ENCODE peak calls at places on chromosomes 16 and 17, in nine cellular contexts. T is prostate gland, K is stomach, N is vagina, P is transverse colon, D is sigmoid colon, I is HCT116, V is K562, X is spleen. F is an unnamed sample.

GRCh38 chr17:12789075-12789975 is at the start of gene ARHGAP44:
- DNase-seq in T (peak; percentile 58), K (peak; percentile 73), N (no peak), P (peak; percentile 73), D (peak; percentile 77), I (peak; percentile 46), V (peak; percentile 38), X (peak; percentile 84), F (peak; percentile 59)

GRCh38 chr17:78159575-78160158 is 8.7 kb upstream of the SYNGR2 start:
- DNase-seq in T (peak; percentile 68), K (no peak), N (no peak), P (no peak), D (no peak), I (no peak), V (no peak), X (no peak), F (no peak)

GRCh38 chr17:14050616-14051015 is 18.7 kb upstream of the COX10 start:
- DNase-seq in T (no peak), K (no peak), N (no peak), P (no peak), D (no peak), I (no peak), V (no peak), X (no peak), F (no peak)

GRCh38 chr17:17072546-17072945 is 30.3 kb downstream of the MPRIP start:
- DNase-seq in T (no peak), K (no peak), N (no peak), P (no peak), D (peak; percentile 30), I (no peak), V (no peak), X (peak; percentile 36), F (no peak)

GRCh38 chr17:81923302-81924260 is 4.0 kb downstream of the MAFG start:
- DNase-seq in T (no peak), K (peak; percentile 85), N (no peak), P (peak; percentile 86), D (peak; percentile 86), I (peak; percentile 21), V (peak; percentile 65), X (peak; percentile 92), F (no peak)

GRCh38 chr17:37148171-37148570 is 199.4 kb downstream of the AATF start:
- DNase-seq in T (peak; percentile 36), K (no peak), N (no peak), P (no peak), D (no peak), I (no peak), V (no peak), X (no peak), F (no peak)

GRCh38 chr16:66516172-66516807 is 33.6 kb downstream of the TK2 start:
- DNase-seq in T (no peak), K (no peak), N (no peak), P (no peak), D (no peak), I (no peak), V (no peak), X (no peak), F (no peak)

GRCh38 chr17:45317113-45317820 is 447 bp upstream of the MAP3K14 start:
- DNase-seq in T (peak; percentile 100), K (peak; percentile 100), N (peak; percentile 100), P (peak; percentile 100), D (peak; percentile 100), I (peak; percentile 100), V (peak; percentile 98), X (peak; percentile 100), F (peak; percentile 100)

GRCh38 chr16:3780570-3780969 is 63.2 kb upstream of the TRAP1 start:
- DNase-seq in T (no peak), K (no peak), N (no peak), P (no peak), D (no peak), I (no peak), V (no peak), X (no peak), F (no peak)

GRCh38 chr16:66364117-66364958 is 2.2 kb upstream of the CDH5 start:
- DNase-seq in T (peak; percentile 25), K (no peak), N (no peak), P (peak; percentile 38), D (peak; percentile 83), I (no peak), V (no peak), X (no peak), F (peak; percentile 84)

GRCh38 chr16:68993885-68994284 is 111.6 kb upstream of the HAS3 start:
- DNase-seq in T (no peak), K (no peak), N (no peak), P (no peak), D (no peak), I (no peak), V (no peak), X (no peak), F (no peak)

DNA sequence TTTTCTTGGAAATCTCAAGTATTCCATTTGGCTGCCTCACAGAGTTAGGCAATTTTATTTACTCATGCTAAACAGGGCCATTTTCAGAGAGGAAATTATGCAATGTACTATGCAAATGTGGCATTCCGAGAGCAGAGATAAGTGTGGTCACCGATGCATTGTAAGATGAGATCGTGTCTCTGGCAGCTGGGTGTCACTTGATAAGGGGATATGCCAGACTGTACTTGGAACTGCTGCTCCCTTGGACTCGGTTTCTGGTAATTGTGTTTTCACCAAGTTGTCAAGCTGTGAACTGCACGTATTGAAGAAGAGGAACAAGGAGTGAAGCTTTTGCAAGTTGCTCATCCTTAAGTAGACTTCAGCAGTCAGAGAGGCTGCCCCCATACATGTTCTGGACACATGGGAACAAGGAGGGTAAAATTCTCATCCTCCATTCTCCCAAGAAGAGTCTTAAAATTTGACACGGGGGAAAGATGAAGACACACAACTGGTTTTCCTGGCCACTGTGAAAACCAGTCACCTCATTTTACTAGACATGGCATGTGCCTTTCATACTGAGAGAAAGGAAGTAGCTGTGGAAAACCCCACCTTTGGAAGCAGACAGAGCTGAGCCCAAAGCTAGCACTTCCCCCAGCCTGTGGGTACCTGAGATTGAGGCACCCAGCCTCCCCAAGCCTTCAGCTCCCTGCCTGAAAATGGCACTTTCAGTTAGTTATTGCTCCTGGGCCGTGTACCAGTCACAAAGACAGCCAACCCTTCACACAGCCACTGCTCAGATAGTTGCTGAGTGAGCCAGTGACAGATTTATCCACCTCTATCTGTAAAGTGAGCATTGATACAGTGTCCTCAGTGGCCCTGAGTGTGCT is 150.7 kb downstream of the SOCS1 start:
- DNase-seq in T (peak; percentile 9), K (no peak), N (no peak), P (peak; percentile 41), D (peak; percentile 79), I (no peak), V (peak; percentile 81), X (no peak), F (no peak)
- TF ChIP-seq POLR2A in T (no peak), K (no peak), N (no peak), P (no peak), D (no peak), I (no peak), V (no peak), X (no peak), F (no peak)

GRCh38 chr17:75694536-75694935 is 26.7 kb upstream of the ITGB4 start:
- DNase-seq in T (no peak), K (no peak), N (peak; percentile 85), P (no peak), D (peak; percentile 69), I (no peak), V (no peak), X (peak; percentile 31), F (no peak)
- H3K4me1 ChIP-seq in T (peaks cover 61% of the 10 kb centered on the region), K (peaks cover 96% of the 10 kb centered on the region), N (peaks cover 90% of the 10 kb centered on the region), P (peaks cover 54% of the 10 kb centered on the region), D (peaks cover 82% of the 10 kb centered on the region), I (peaks cover 90% of the 10 kb centered on the region), V (peaks cover 2% of the 10 kb centered on the region), X (peaks cover 30% of the 10 kb centered on the region), F (peaks cover 100% of the 10 kb centered on the region)

DNA sequence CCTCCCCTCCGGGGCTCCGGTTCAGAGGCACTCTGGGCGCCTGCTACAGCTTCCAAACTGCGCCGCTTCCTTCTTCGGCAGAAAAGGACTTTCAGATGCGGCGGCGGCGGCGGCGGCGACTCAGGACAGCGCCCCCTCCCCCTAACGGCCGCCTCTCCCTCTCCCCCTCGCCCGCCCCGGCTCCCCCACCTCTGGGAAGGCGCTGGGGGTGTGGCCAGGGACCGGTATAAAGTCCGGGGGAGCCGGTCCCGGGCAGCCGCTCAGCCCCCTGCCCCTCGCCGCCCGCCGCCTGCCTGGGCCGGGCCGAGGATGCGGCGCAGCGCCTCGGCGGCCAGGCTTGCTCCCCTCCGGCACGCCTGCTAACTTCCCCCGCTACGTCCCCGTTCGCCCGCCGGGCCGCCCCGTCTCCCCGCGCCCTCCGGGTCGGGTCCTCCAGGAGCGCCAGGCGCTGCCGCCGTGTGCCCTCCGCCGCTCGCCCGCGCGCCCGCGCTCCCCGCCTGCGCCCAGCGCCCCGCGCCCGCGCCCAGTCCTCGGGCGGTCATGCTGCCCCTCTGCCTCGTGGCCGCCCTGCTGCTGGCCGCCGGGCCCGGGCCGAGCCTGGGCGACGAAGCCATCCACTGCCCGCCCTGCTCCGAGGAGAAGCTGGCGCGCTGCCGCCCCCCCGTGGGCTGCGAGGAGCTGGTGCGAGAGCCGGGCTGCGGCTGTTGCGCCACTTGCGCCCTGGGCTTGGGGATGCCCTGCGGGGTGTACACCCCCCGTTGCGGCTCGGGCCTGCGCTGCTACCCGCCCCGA is at the start of gene IGFBP4:
- DNase-seq in T (peak; percentile 67), K (peak; percentile 77), N (no peak), P (peak; percentile 84), D (peak; percentile 94), I (no peak), V (peak; percentile 91), X (peak; percentile 95), F (peak; percentile 92)
- TF ChIP-seq POLR2AphosphoS5 in T (peak; percentile 17), K (peak; percentile 23), N (peak; percentile 80), P (peak; percentile 88), D (peak; percentile 93), I (no peak), V (peak; percentile 37), X (peak; percentile 88), F (no peak)

GRCh38 chr16:85936761-85937343 is 37.9 kb downstream of the IRF8 start:
- DNase-seq in T (no peak), K (no peak), N (no peak), P (no peak), D (no peak), I (no peak), V (no peak), X (no peak), F (no peak)
- TF ChIP-seq POLR2A in T (no peak), K (no peak), N (no peak), P (no peak), D (no peak), I (no peak), V (no peak), X (no peak), F (no peak)

GRCh38 chr17:41547378-41547841 is 19.3 kb upstream of the KRT19 start:
- DNase-seq in T (no peak), K (no peak), N (no peak), P (no peak), D (no peak), I (peak; percentile 75), V (no peak), X (no peak), F (no peak)
- H3K4me1 ChIP-seq in T (peaks cover 8% of the 10 kb centered on the region), K (peaks cover 26% of the 10 kb centered on the region), N (peaks cover 37% of the 10 kb centered on the region), P (peaks cover 38% of the 10 kb centered on the region), D (peaks cover 26% of the 10 kb centered on the region), I (peaks cover 39% of the 10 kb centered on the region), V (peaks cover 37% of the 10 kb centered on the region), X (peaks cover 20% of the 10 kb centered on the region), F (peaks cover 24% of the 10 kb centered on the region)

F was measured in suprapubic skin.